ENCODE peak calls at places on chromosomes 12 and 14, in nine cellular contexts. N is AG10803; G is CD8-positive, alpha-beta T cell; S is A549; E is astrocyte of the cerebellum; P is transverse colon; Z is right cardiac atrium; V is dorsolateral prefrontal cortex; F is PC-3. Q is an unnamed sample.

GRCh38 chr14:80005561-80005960 is 205.7 kb downstream of the DIO2 start:
- DNase-seq in V (no peak), N (no peak), G (no peak), Z (no peak), F (no peak), E (no peak), S (no peak), P (no peak), Q (no peak)

GRCh38 chr14:65069874-65070709 is 32.2 kb downstream of the MAX start:
- DNase-seq in P (peak; percentile 87), V (no peak), Z (no peak), G (no peak), E (no peak), S (no peak), F (peak; percentile 64), N (no peak), Q (no peak)

GRCh38 chr12:75717902-75718301 is 206.5 kb upstream of the KRR1 start:
- DNase-seq in Z (no peak), S (no peak), P (no peak), G (no peak), E (no peak), F (no peak), V (no peak), N (no peak), Q (no peak)

GRCh38 chr14:87409401-87409800 is 583.6 kb downstream of the GALC start:
- DNase-seq in V (no peak), F (no peak), S (no peak), P (no peak), N (no peak), Z (no peak), E (no peak), G (no peak), Q (peak; percentile 6)

GRCh38 chr12:81759215-81759991 is at the start of gene PPFIA2:
- DNase-seq in E (peak; percentile 34), S (peak; percentile 6), P (no peak), N (peak; percentile 8), G (no peak), Z (peak; percentile 56), V (peak; percentile 76), F (no peak), Q (no peak)

GRCh38 chr14:53840444-53840843 is 116.2 kb downstream of the BMP4 start:
- DNase-seq in Z (no peak), G (no peak), F (peak; percentile 96), P (no peak), V (no peak), E (no peak), N (no peak), S (peak; percentile 72), Q (peak; percentile 87)

GRCh38 chr12:127083028-127083949 is 1183.7 kb upstream of the TMEM132C start:
- DNase-seq in V (no peak), F (peak; percentile 91), P (no peak), S (peak; percentile 84), E (peak; percentile 59), Z (no peak), G (no peak), N (peak; percentile 70), Q (no peak)

GRCh38 chr14:51776102-51776894 is 84.1 kb upstream of the GNG2 start:
- DNase-seq in Z (peak; percentile 57), E (peak; percentile 58), P (peak; percentile 37), F (peak; percentile 82), G (peak; percentile 60), S (peak; percentile 78), N (peak; percentile 76), V (peak; percentile 59), Q (peak; percentile 29)

GRCh38 chr14:63438065-63438757 is 105.0 kb downstream of the PPP2R5E start:
- DNase-seq in G (no peak), Z (peak; percentile 39), N (peak; percentile 97), E (peak; percentile 95), S (peak; percentile 81), F (peak; percentile 98), V (no peak), P (peak; percentile 58), Q (peak; percentile 72)

GRCh38 chr14:22478670-22479069 is 110.4 kb downstream of the DAD1 start:
- DNase-seq in E (no peak), G (no peak), V (no peak), S (no peak), P (no peak), F (no peak), Z (peak; percentile 52), N (no peak), Q (no peak)

GRCh38 chr12:116317986-116318737 is 40.7 kb upstream of the MED13L start:
- DNase-seq in N (no peak), E (no peak), P (no peak), G (no peak), S (no peak), F (peak; percentile 70), Z (no peak), V (no peak), Q (no peak)

GRCh38 chr12:3594966-3595365 is 104.0 kb downstream of the PRMT8 start:
- DNase-seq in S (no peak), F (no peak), E (no peak), Z (no peak), P (no peak), N (no peak), G (no peak), V (peak; percentile 17), Q (no peak)

GRCh38 chr12:104285740-104286537 is 17.6 kb upstream of the EID3 start:
- DNase-seq in F (peak; percentile 94), E (no peak), G (no peak), N (no peak), S (no peak), P (peak; percentile 57), Z (no peak), V (no peak), Q (no peak)

DNA sequence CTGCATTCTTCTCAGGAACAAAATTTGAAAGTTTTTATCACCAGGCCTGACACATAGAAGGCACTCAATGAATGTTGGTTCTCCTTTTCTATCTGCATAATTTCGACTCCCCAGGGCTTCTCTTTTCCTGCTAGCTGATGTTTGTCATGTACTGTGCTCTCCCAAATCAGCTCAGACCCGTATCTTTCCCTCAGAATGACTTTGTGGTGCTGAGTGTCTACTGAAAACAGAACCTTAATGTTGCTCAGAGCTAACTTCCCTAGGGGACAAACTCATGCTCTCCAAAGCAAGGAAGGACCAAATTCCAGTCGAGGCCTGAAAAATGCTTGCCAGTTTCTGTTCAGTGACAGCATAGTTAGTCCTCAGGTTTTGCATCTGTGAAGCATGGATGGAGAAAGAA is 1.9 kb downstream of the ARHGDIB start:
- DNase-seq in F (no peak), G (no peak), S (no peak), P (no peak), V (no peak), E (no peak), Z (no peak), N (no peak), Q (no peak)
- H3K4me3 ChIP-seq in F (no peak overlapping the region), G (peak overlapping the region; percentile 71), S (no peak overlapping the region), P (no peak overlapping the region), V (no peak overlapping the region), E (no peak overlapping the region), Z (peak overlapping the region; percentile 40), N (no peak overlapping the region), Q (no peak overlapping the region)

GRCh38 chr12:123129651-123130050 is 21.2 kb downstream of the PITPNM2 start:
- DNase-seq in G (no peak), N (no peak), E (no peak), V (no peak), Z (no peak), S (no peak), P (no peak), F (no peak), Q (no peak)

GRCh38 chr12:123131291-123131831 is 19.5 kb downstream of the PITPNM2 start:
- DNase-seq in Z (peak; percentile 33), N (peak; percentile 64), F (no peak), V (no peak), P (peak; percentile 57), G (no peak), S (no peak), E (no peak), Q (no peak)

GRCh38 chr12:123133701-123134100 is 17.2 kb downstream of the PITPNM2 start:
- DNase-seq in S (no peak), F (no peak), V (no peak), P (no peak), Z (no peak), N (no peak), E (no peak), G (no peak), Q (no peak)

GRCh38 chr12:123132951-123133619 is 17.8 kb downstream of the PITPNM2 start:
- DNase-seq in N (no peak), F (no peak), E (no peak), Z (no peak), P (no peak), G (no peak), V (no peak), S (no peak), Q (no peak)

GRCh38 chr12:123131879-123132402 is 18.9 kb downstream of the PITPNM2 start:
- DNase-seq in S (no peak), P (peak; percentile 59), E (no peak), Z (peak; percentile 33), G (peak; percentile 60), V (no peak), F (no peak), N (no peak), Q (no peak)
- H3K4me3 ChIP-seq in S (no peak overlapping the region), P (no peak overlapping the region), E (no peak overlapping the region), Z (no peak overlapping the region), G (peak overlapping the region; percentile 2), V (no peak overlapping the region), F (no peak overlapping the region), N (no peak overlapping the region), Q (no peak overlapping the region)

GRCh38 chr12:121033625-121034349 is 5.3 kb downstream of the OASL start:
- DNase-seq in E (no peak), G (peak; percentile 70), Z (no peak), P (no peak), F (peak; percentile 87), V (no peak), S (peak; percentile 60), N (peak; percentile 46), Q (peak; percentile 31)
- H3K4me3 ChIP-seq in E (no peak overlapping the region), G (no peak overlapping the region), Z (no peak overlapping the region), P (no peak overlapping the region), F (peak overlapping the region; percentile 6), V (no peak overlapping the region), S (no peak overlapping the region), N (no peak overlapping the region), Q (no peak overlapping the region)

DNA sequence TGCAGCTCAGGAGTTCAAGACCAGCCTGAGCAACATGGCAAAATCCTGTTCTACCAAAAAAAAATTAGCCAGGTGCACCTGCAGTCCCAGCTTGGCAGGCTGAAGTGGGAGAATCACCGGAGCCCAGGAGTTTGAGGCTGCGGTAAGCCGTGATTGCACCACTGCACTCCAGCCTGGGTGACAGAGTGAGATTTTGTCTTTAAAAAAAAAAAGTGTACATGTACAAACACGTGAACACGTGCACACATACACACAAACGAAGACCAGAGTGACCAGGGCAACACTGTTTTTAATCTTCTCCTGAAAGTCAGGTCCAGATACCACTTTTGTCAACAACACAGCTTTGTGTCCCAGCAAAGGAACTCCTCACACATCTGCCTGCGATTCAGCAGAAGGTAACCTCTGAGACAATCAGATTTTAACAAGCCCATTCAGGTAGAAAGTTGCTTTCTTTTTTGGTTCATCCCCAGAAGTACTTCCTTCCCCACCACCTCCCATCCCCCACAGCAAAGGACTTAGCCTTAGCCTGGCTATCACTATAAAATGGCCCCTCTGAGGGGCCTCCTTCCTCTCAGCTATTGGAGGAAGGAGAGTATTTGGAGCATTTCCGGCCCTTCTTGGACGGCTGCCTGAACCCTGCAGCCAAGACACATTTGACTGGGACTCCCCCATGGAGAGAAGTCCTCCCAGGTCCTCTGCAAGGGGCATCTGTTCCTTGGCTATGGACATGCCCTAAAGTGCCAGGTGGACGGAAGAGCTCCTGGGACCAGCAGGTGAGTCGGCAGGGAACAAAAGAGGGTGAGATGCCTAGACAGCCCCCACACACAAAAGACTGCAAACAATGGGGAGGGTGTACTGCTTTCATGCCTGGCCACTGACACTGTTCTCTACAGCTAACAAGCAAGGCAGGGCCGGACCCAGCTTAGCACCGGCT is 9.8 kb downstream of the CTDSP2 start:
- DNase-seq in G (peak; percentile 60), P (peak; percentile 71), S (no peak), Z (peak; percentile 85), F (peak; percentile 25), N (peak; percentile 86), E (peak; percentile 66), V (no peak), Q (no peak)
- H3K4me3 ChIP-seq in G (peak overlapping the region; percentile 32), P (no peak overlapping the region), S (no peak overlapping the region), Z (peak overlapping the region; percentile 9), F (no peak overlapping the region), N (peak overlapping the region; percentile 35), E (peak overlapping the region; percentile 13), V (peak overlapping the region; percentile 25), Q (peak overlapping the region; percentile 0)

Q was measured in retinal pigment epithelial cell.